ENCODE peak calls at places on chromosomes 3 and 15, in seven cellular contexts. P, F, N, Q, T, L and X are unnamed samples.

GRCh38 chr3:183502237-183502636 is 53.3 kb downstream of the KLHL6 start:
- DNase-seq in T (no peak), F (no peak), Q (no peak), N (no peak), P (no peak), L (no peak), X (no peak)

GRCh38 chr3:123758081-123758564 is 126.0 kb downstream of the MYLK start:
- DNase-seq in T (no peak), L (no peak), P (no peak), N (no peak), F (no peak), Q (no peak), X (no peak)

GRCh38 chr3:44125241-44125640 is 116.4 kb upstream of the TOPAZ1 start:
- DNase-seq in N (no peak), T (no peak), Q (no peak), P (no peak), F (no peak), L (no peak), X (no peak)

GRCh38 chr3:184558726-184559125 is 2.9 kb upstream of the EPHB3 start:
- DNase-seq in Q (no peak), T (no peak), F (no peak), P (no peak), N (no peak), L (no peak), X (no peak)

GRCh38 chr3:130992344-130992743 is 34.3 kb downstream of the ASTE1 start:
- DNase-seq in F (no peak), T (no peak), Q (no peak), N (no peak), P (no peak), L (no peak), X (no peak)

GRCh38 chr3:10526366-10526765 is 21.0 kb upstream of the ATP2B2 start:
- DNase-seq in F (no peak), Q (no peak), L (no peak), N (peak; percentile 19), P (no peak), T (peak; percentile 20), X (no peak)

GRCh38 chr15:85044251-85044853 is 62.7 kb downstream of the PDE8A start:
- DNase-seq in P (no peak), L (no peak), F (peak; percentile 70), T (peak; percentile 61), N (peak; percentile 77), Q (peak; percentile 61), X (peak; percentile 46)

GRCh38 chr3:64539451-64540196 is 148.2 kb downstream of the ADAMTS9 start:
- DNase-seq in Q (peak; percentile 78), T (no peak), P (no peak), N (peak; percentile 89), L (no peak), F (peak; percentile 52), X (peak; percentile 26)

GRCh38 chr15:45425135-45425534 is 46.8 kb upstream of the GATM start:
- DNase-seq in N (no peak), Q (no peak), L (no peak), T (no peak), P (no peak), F (no peak), X (no peak)

GRCh38 chr15:57393081-57393480 is 16.8 kb downstream of the CGNL1 start:
- DNase-seq in T (no peak), L (no peak), P (no peak), F (no peak), N (no peak), Q (no peak), X (no peak)

GRCh38 chr3:13853256-13853977 is 26.5 kb downstream of the WNT7A start:
- DNase-seq in F (no peak), N (no peak), T (no peak), Q (no peak), P (no peak), L (no peak), X (no peak)

GRCh38 chr3:28972921-28973320 is 307.9 kb upstream of the RBMS3 start:
- DNase-seq in L (no peak), T (no peak), Q (no peak), F (no peak), N (no peak), P (no peak), X (no peak)

GRCh38 chr15:38145671-38146111 is 106.9 kb upstream of the SPRED1 start:
- DNase-seq in N (no peak), P (no peak), Q (no peak), F (no peak), L (no peak), T (no peak), X (no peak)

GRCh38 chr3:65776494-65776893 is 262.2 kb downstream of the MAGI1 start:
- DNase-seq in T (no peak), P (no peak), N (no peak), F (no peak), L (no peak), Q (no peak), X (no peak)

GRCh38 chr3:79139395-79140060 is 628.3 kb downstream of the ROBO1 start:
- DNase-seq in L (no peak), F (no peak), N (no peak), T (no peak), P (no peak), Q (no peak), X (no peak)

GRCh38 chr15:44726568-44727461 is 9.5 kb upstream of the TRIM69 start:
- DNase-seq in P (peak; percentile 71), Q (peak; percentile 61), L (no peak), F (peak; percentile 78), N (peak; percentile 73), T (peak; percentile 49), X (peak; percentile 29)

GRCh38 chr15:81281925-81282895 is 41.7 kb downstream of the STARD5 start:
- DNase-seq in F (peak; percentile 3), L (no peak), N (no peak), T (no peak), Q (peak; percentile 13), P (no peak), X (no peak)

GRCh38 chr3:192675958-192676649 is 51.2 kb downstream of the FGF12 start:
- DNase-seq in P (no peak), F (no peak), N (no peak), L (no peak), Q (no peak), T (no peak), X (no peak)

DNA sequence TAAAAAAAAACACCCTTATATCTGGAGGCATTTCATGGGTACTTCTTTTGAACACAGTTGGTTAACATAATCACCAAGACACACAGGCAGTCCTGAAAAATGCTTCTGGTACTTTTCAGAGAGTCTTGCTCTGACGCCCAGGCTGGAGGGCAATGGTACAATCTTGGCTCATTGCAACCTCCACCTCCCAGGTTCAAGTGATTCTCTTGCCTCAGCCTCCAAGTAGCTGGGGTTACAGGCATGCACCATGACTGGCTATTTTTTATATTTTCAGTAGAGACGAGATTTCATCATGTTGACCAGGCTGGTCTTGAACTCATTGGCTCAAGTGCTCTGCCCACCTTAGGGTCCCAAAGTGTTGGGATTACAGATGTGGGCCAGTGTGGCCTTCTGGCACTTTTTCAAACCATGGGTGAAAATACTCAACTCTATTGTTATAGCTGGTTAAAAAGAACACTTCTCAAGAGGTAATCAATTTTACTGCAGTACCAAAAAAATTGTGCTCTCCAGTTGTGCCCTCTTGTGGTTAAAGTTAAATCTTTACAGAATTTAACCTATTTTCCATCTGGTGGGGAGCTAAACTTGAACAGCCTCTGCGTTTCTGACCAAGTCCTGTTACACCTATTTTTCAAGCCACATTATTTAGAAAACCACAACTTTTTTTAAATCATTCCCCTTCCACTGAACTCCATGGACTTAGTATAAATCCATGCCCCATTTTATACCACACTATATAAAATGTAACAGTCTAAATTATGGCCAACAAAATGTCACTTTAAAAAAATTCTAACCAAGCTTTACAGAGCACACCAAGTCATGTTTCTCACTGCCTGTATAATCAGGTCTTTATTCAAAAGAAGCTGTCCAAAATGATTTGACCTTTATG is 1.2 kb upstream of the SNAPC5 start:
- DNase-seq in N (no peak), P (no peak), F (no peak), Q (no peak), T (no peak), L (no peak), X (no peak)
- TF ChIP-seq POLR2A in N (no peak), P (peak; percentile 9), F (no peak), Q (no peak), T (no peak), L (no peak), X (no peak)

GRCh38 chr3:15333099-15333956 is 942 bp upstream of the SH3BP5 start:
- DNase-seq in T (no peak), F (no peak), N (no peak), L (no peak), P (no peak), Q (no peak), X (no peak)

GRCh38 chr3:15331072-15331605 is 1.2 kb downstream of the SH3BP5 start:
- DNase-seq in P (no peak), Q (no peak), L (no peak), N (no peak), T (no peak), F (no peak), X (no peak)

GRCh38 chr3:15333957-15334263 is 1.5 kb upstream of the SH3BP5 start:
- DNase-seq in P (no peak), L (no peak), T (no peak), N (no peak), Q (no peak), F (no peak), X (no peak)

GRCh38 chr3:15331606-15332404 is 581 bp downstream of the SH3BP5 start:
- DNase-seq in N (peak; percentile 84), F (peak; percentile 46), L (no peak), P (no peak), T (peak; percentile 32), Q (peak; percentile 52), X (peak; percentile 47)

GRCh38 chr3:15332405-15333098 is at the start of gene SH3BP5:
- DNase-seq in T (peak; percentile 76), N (peak; percentile 85), P (peak; percentile 91), Q (peak; percentile 73), F (peak; percentile 79), L (peak; percentile 64), X (peak; percentile 52)
- TF ChIP-seq POLR2A in T (no peak), N (no peak), P (peak; percentile 54), Q (peak; percentile 90), F (no peak), L (peak; percentile 94), X (peak; percentile 91)

DNA sequence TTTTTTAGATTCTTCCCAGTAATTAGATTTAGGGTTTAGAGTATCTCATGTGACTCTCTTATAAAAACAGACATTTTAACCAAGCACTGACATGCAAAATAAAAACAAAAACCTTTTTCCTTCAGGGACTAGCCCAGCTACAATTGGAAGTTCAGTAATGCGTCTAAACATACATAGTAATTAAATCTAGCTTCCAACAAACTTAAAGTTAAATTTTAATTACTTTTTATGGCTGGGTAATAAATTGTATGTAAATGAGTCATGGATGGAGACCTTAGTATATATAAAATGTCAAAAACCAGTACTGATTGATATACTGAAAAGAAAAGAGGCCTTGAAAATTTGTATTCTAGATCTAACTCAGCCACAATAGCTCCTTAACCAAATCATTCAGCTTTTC is 43.6 kb upstream of the AP4E1 start:
- DNase-seq in P (no peak), Q (no peak), L (no peak), N (no peak), T (no peak), F (no peak), X (no peak)
- TF ChIP-seq POLR2A in P (no peak), Q (no peak), L (no peak), N (no peak), T (no peak), F (no peak), X (no peak)

DNA sequence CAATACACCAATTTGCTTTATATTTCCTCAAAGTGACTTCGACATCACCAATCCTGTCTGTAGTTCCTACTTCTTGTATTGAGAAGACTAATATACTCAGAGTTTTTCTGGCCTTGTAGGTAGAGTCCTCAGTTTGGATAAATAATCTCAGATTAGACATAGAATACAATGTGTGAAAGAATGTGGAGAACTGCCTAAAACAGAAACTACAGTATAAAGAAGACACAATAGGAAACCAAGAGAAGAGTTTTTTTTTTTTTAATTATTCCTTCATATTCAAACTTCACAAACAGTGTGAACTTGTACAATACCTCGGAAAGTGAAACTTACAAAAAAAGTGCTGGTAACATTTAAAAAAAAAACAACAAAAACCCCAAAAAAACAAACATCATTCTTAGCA is 20.4 kb downstream of the TIGIT start:
- DNase-seq in P (no peak), Q (no peak), L (no peak), T (no peak), N (no peak), F (no peak), X (no peak)
- TF ChIP-seq POLR2A in P (no peak), Q (no peak), L (no peak), T (no peak), N (no peak), F (no peak), X (no peak)